ENCODE peak calls at places on chromosomes 13 and 19, in four cellular contexts. Z is RCC 7860; Y is activated naive CD4-positive, alpha-beta T cell treated with anti-CD3 and anti-CD28 coated beads, Interleukin-2, amount 50 U/mL, for 16 hours; X is HEK293T. U is an unnamed sample.

GRCh38 chr13:97141564-97142005 is 80.5 kb upstream of the MBNL2 start:
- DNase-seq in X (peak), Z (peak), Y (no peak), U (peak)

GRCh38 chr19:37329686-37330085 is 41.2 kb upstream of the ZNF527 start:
- DNase-seq in Y (no peak), X (no peak), Z (no peak), U (no peak)

GRCh38 chr19:12766051-12766521 is 9.3 kb downstream of the HOOK2 start:
- DNase-seq in X (peak), Z (no peak), Y (no peak), U (peak)

GRCh38 chr19:41755328-41755913 is at the start of gene CEACAM6:
- DNase-seq in Y (no peak), Z (no peak), X (no peak), U (peak)

GRCh38 chr19:4007836-4008539 is 452 bp downstream of the PIAS4 start:
- DNase-seq in Z (no peak), X (no peak), Y (no peak), U (no peak)

GRCh38 chr19:19540707-19541515 is 2.8 kb downstream of the CILP2 start:
- DNase-seq in Y (peak), Z (no peak), X (peak), U (peak)

GRCh38 chr13:59476376-59476775 is 687.4 kb downstream of the DIAPH3 start:
- DNase-seq in Z (no peak), X (no peak), Y (no peak), U (no peak)

GRCh38 chr19:19064098-19064722 is 416 bp downstream of the SLC25A42 start:
- DNase-seq in X (no peak), Y (no peak), Z (no peak), U (no peak)

GRCh38 chr19:7182489-7182888 is 111.7 kb downstream of the INSR start:
- DNase-seq in X (no peak), Y (no peak), Z (no peak), U (no peak)

GRCh38 chr13:84439108-84439507 is 556.8 kb upstream of the SLITRK1 start:
- DNase-seq in X (no peak), Y (no peak), Z (no peak), U (no peak)

GRCh38 chr19:17337675-17338439 is 504 bp downstream of the GTPBP3 start:
- DNase-seq in Z (no peak), Y (peak), X (peak), U (no peak)

GRCh38 chr13:93680329-93680728 is 453.7 kb downstream of the GPC6 start:
- DNase-seq in Y (no peak), X (no peak), Z (no peak), U (no peak)

GRCh38 chr13:31322702-31323101 is 122.9 kb downstream of the B3GLCT start:
- DNase-seq in X (no peak), Y (no peak), Z (no peak), U (no peak)

GRCh38 chr19:48213959-48214358 is 41.8 kb downstream of the CARD8 start:
- DNase-seq in X (no peak), Z (no peak), Y (no peak), U (no peak)

GRCh38 chr13:85724554-85725432 is 74.4 kb downstream of the SLITRK6 start:
- DNase-seq in Y (no peak), X (no peak), Z (no peak), U (peak)

GRCh38 chr13:101210774-101211173 is 205.5 kb downstream of the NALCN start:
- DNase-seq in Z (no peak), X (no peak), Y (no peak), U (no peak)

GRCh38 chr19:33775731-33776487 is 20.8 kb upstream of the KCTD15 start:
- DNase-seq in Z (no peak), X (no peak), Y (no peak), U (no peak)

GRCh38 chr13:20492641-20493040 is 33.0 kb downstream of the CRYL1 start:
- DNase-seq in Z (peak), Y (peak), X (no peak), U (no peak)

GRCh38 chr13:30976041-30976440 is 43.6 kb downstream of the TEX26 start:
- DNase-seq in X (no peak), Z (no peak), Y (no peak), U (no peak)

GRCh38 chr13:27644302-27644701 is 22.6 kb downstream of the POLR1D start:
- DNase-seq in Y (no peak), X (no peak), Z (no peak), U (no peak)

GRCh38 chr19:38173324-38174041 is 50.5 kb downstream of the DPF1 start:
- DNase-seq in Y (no peak), Z (no peak), X (no peak), U (peak)

GRCh38 chr13:107906131-107906530 is 309.2 kb downstream of the LIG4 start:
- DNase-seq in Y (no peak), X (no peak), Z (no peak), U (no peak)

GRCh38 chr19:33344210-33344609 is 29.3 kb upstream of the CEBPG start:
- DNase-seq in Y (no peak), Z (no peak), X (no peak), U (no peak)

GRCh38 chr13:51005566-51005965 is 96.0 kb downstream of the RNASEH2B start:
- DNase-seq in X (no peak), Y (no peak), Z (no peak), U (no peak)

GRCh38 chr19:4768934-4769777 is 22.4 kb upstream of the FEM1A start:
- DNase-seq in Y (peak), X (peak), Z (peak), U (peak)

GRCh38 chr19:17441241-17442135 is 7.0 kb downstream of the TMEM221 start:
- DNase-seq in Z (peak), X (peak), Y (no peak), U (no peak)

GRCh38 chr13:106521101-106521799 is 14.2 kb downstream of the EFNB2 start:
- DNase-seq in Z (no peak), X (no peak), Y (no peak), U (no peak)

GRCh38 chr13:94764576-94765321 is 52.4 kb upstream of the SOX21 start:
- DNase-seq in X (no peak), Y (no peak), Z (no peak), U (peak)

GRCh38 chr13:112725346-112726017 is 35.6 kb downstream of the ATP11A start:
- DNase-seq in Y (no peak), Z (peak), X (no peak), U (peak)

GRCh38 chr13:41699759-41700158 is 242.4 kb downstream of the RGCC start:
- DNase-seq in Y (no peak), X (no peak), Z (no peak), U (no peak)

GRCh38 chr13:27918041-27918917 is 1.5 kb upstream of the PDX1 start:
- DNase-seq in X (no peak), Z (no peak), Y (no peak), U (no peak)

GRCh38 chr13:61508936-61509335 is 93.3 kb upstream of the PCDH20 start:
- DNase-seq in X (no peak), Z (no peak), Y (no peak), U (no peak)

GRCh38 chr13:37595162-37595561 is 3.4 kb downstream of the POSTN start:
- DNase-seq in X (no peak), Z (no peak), Y (no peak), U (no peak)

GRCh38 chr13:110627761-110628476 is 12.6 kb downstream of the NAXD start:
- DNase-seq in Y (no peak), X (no peak), Z (no peak), U (no peak)